ENCODE peak calls at places on chromosomes 13 and 19, in five cellular contexts. M is MCF 10A, V is fibroblast of the conjunctiva, W is upper lobe of right lung, X is prostate gland. J is an unnamed sample.

GRCh38 chr19:719081-719512 is 10.4 kb downstream of the PALM start:
- DNase-seq in M (no peak), V (peak), W (no peak), X (no peak), J (no peak)

GRCh38 chr19:52778811-52779210 is 7.8 kb downstream of the ZNF600 start:
- DNase-seq in M (no peak), V (no peak), W (no peak), X (no peak), J (no peak)

GRCh38 chr13:41006951-41007350 is 12.2 kb downstream of the ELF1 start:
- DNase-seq in M (no peak), V (no peak), W (no peak), X (no peak), J (no peak)

GRCh38 chr13:109389892-109390345 is 396.5 kb downstream of the IRS2 start:
- DNase-seq in M (peak), V (no peak), W (no peak), X (no peak), J (no peak)

GRCh38 chr19:3857449-3858003 is 11.3 kb downstream of the ZFR2 start:
- DNase-seq in M (no peak), V (no peak), W (no peak), X (no peak), J (no peak)

GRCh38 chr13:34469212-34469983 is 472.7 kb upstream of the NBEA start:
- DNase-seq in M (peak), V (no peak), W (no peak), X (peak), J (no peak)

GRCh38 chr13:76677047-76677446 is 209.2 kb downstream of the KCTD12 start:
- DNase-seq in M (no peak), V (peak), W (no peak), X (no peak), J (no peak)

GRCh38 chr13:27024781-27025492 is 146.7 kb downstream of the USP12 start:
- DNase-seq in M (no peak), V (no peak), W (no peak), X (no peak), J (no peak)

GRCh38 chr19:3457531-3458228 is 22.6 kb downstream of the SMIM24 start:
- DNase-seq in M (no peak), V (no peak), W (peak), X (no peak), J (no peak)